ENCODE peak calls at places on chromosomes 13 and 19, in ten cellular contexts. One of them, this sample, is unnamed.
A peak's percentile ranks its signal among the peaks of the same experiment; 100 is the strongest.

GRCh38 chr13:112616586-112617381 is 28.8 kb upstream of the TUBGCP3 start:
- DNase-seq in GM12878: no peak
- DNase-seq in stomach: no peak
- DNase-seq in Panc1: peak; percentile 10
- DNase-seq in upper lobe of left lung: peak; percentile 39
- DNase-seq in HCT116: peak; percentile 55
- DNase-seq in transverse colon: no peak
- DNase-seq in prostate gland: no peak
- DNase-seq in spleen: peak; percentile 46
- DNase-seq in esophagus muscularis mucosa: peak; percentile 89
- DNase-seq in this sample: no peak

GRCh38 chr19:22545751-22546150 is 88.4 kb upstream of the ZNF492 start:
- DNase-seq in GM12878: no peak
- DNase-seq in stomach: no peak
- DNase-seq in Panc1: no peak
- DNase-seq in upper lobe of left lung: peak; percentile 30
- DNase-seq in HCT116: peak; percentile 8
- DNase-seq in transverse colon: peak; percentile 12
- DNase-seq in prostate gland: no peak
- DNase-seq in spleen: no peak
- DNase-seq in esophagus muscularis mucosa: no peak
- DNase-seq in this sample: no peak

GRCh38 chr19:38721977-38722773 is 22.1 kb downstream of the CAPN12 start:
- DNase-seq in GM12878: no peak
- DNase-seq in stomach: peak; percentile 60
- DNase-seq in Panc1: no peak
- DNase-seq in upper lobe of left lung: no peak
- DNase-seq in HCT116: no peak
- DNase-seq in transverse colon: no peak
- DNase-seq in prostate gland: no peak
- DNase-seq in spleen: no peak
- DNase-seq in esophagus muscularis mucosa: no peak
- DNase-seq in this sample: no peak

GRCh38 chr19:48553676-48554384 is 1.9 kb downstream of the SULT2B1 start:
- DNase-seq in GM12878: no peak
- DNase-seq in stomach: peak; percentile 45
- DNase-seq in Panc1: no peak
- DNase-seq in upper lobe of left lung: peak; percentile 61
- DNase-seq in HCT116: no peak
- DNase-seq in transverse colon: peak; percentile 50
- DNase-seq in prostate gland: peak; percentile 54
- DNase-seq in spleen: no peak
- DNase-seq in esophagus muscularis mucosa: no peak
- DNase-seq in this sample: no peak

GRCh38 chr13:82976499-82976898 is 905.8 kb downstream of the SLITRK1 start:
- DNase-seq in GM12878: no peak
- DNase-seq in stomach: no peak
- DNase-seq in Panc1: no peak
- DNase-seq in upper lobe of left lung: no peak
- DNase-seq in HCT116: no peak
- DNase-seq in transverse colon: no peak
- DNase-seq in prostate gland: no peak
- DNase-seq in spleen: no peak
- DNase-seq in esophagus muscularis mucosa: no peak
- DNase-seq in this sample: no peak

GRCh38 chr13:32887617-32888016 is 128.6 kb upstream of the KL start:
- DNase-seq in GM12878: no peak
- DNase-seq in stomach: no peak
- DNase-seq in Panc1: no peak
- DNase-seq in upper lobe of left lung: no peak
- DNase-seq in HCT116: no peak
- DNase-seq in transverse colon: no peak
- DNase-seq in prostate gland: no peak
- DNase-seq in spleen: no peak
- DNase-seq in esophagus muscularis mucosa: peak; percentile 21
- DNase-seq in this sample: no peak

GRCh38 chr19:8575467-8575997 is 1.7 kb downstream of the MYO1F start:
- DNase-seq in GM12878: no peak
- DNase-seq in stomach: no peak
- DNase-seq in Panc1: no peak
- DNase-seq in upper lobe of left lung: peak; percentile 56
- DNase-seq in HCT116: no peak
- DNase-seq in transverse colon: peak; percentile 38
- DNase-seq in prostate gland: no peak
- DNase-seq in spleen: no peak
- DNase-seq in esophagus muscularis mucosa: no peak
- DNase-seq in this sample: no peak

GRCh38 chr13:59774511-59774911 is 389.2 kb downstream of the DIAPH3 start:
- DNase-seq in GM12878: no peak
- DNase-seq in stomach: no peak
- DNase-seq in Panc1: no peak
- DNase-seq in upper lobe of left lung: no peak
- DNase-seq in HCT116: no peak
- DNase-seq in transverse colon: no peak
- DNase-seq in prostate gland: no peak
- DNase-seq in spleen: no peak
- DNase-seq in esophagus muscularis mucosa: no peak
- DNase-seq in this sample: no peak

GRCh38 chr19:40523322-40524047 is 53.2 kb upstream of the SHKBP1 start:
- DNase-seq in GM12878: no peak
- DNase-seq in stomach: peak; percentile 80
- DNase-seq in Panc1: no peak
- DNase-seq in upper lobe of left lung: peak; percentile 63
- DNase-seq in HCT116: peak; percentile 72
- DNase-seq in transverse colon: peak; percentile 88
- DNase-seq in prostate gland: no peak
- DNase-seq in spleen: peak; percentile 82
- DNase-seq in esophagus muscularis mucosa: no peak
- DNase-seq in this sample: no peak

GRCh38 chr13:75587679-75588078 is 38.1 kb downstream of the UCHL3 start:
- DNase-seq in GM12878: no peak
- DNase-seq in stomach: no peak
- DNase-seq in Panc1: no peak
- DNase-seq in upper lobe of left lung: no peak
- DNase-seq in HCT116: no peak
- DNase-seq in transverse colon: no peak
- DNase-seq in prostate gland: no peak
- DNase-seq in spleen: no peak
- DNase-seq in esophagus muscularis mucosa: no peak
- DNase-seq in this sample: no peak

GRCh38 chr13:38998739-38999138 is 8.1 kb upstream of the STOML3 start:
- DNase-seq in GM12878: no peak
- DNase-seq in stomach: no peak
- DNase-seq in Panc1: no peak
- DNase-seq in upper lobe of left lung: no peak
- DNase-seq in HCT116: no peak
- DNase-seq in transverse colon: no peak
- DNase-seq in prostate gland: no peak
- DNase-seq in spleen: no peak
- DNase-seq in esophagus muscularis mucosa: no peak
- DNase-seq in this sample: no peak

GRCh38 chr13:36160297-36160696 is 29.1 kb upstream of the DCLK1 start:
- DNase-seq in GM12878: no peak
- DNase-seq in stomach: no peak
- DNase-seq in Panc1: no peak
- DNase-seq in upper lobe of left lung: no peak
- DNase-seq in HCT116: no peak
- DNase-seq in transverse colon: no peak
- DNase-seq in prostate gland: no peak
- DNase-seq in spleen: no peak
- DNase-seq in esophagus muscularis mucosa: no peak
- DNase-seq in this sample: no peak

GRCh38 chr13:36157475-36157874 is 26.3 kb upstream of the DCLK1 start:
- DNase-seq in GM12878: no peak
- DNase-seq in stomach: no peak
- DNase-seq in Panc1: no peak
- DNase-seq in upper lobe of left lung: no peak
- DNase-seq in HCT116: no peak
- DNase-seq in transverse colon: no peak
- DNase-seq in prostate gland: no peak
- DNase-seq in spleen: no peak
- DNase-seq in esophagus muscularis mucosa: no peak
- DNase-seq in this sample: no peak

GRCh38 chr13:36151591-36151990 is 20.4 kb upstream of the DCLK1 start:
- DNase-seq in GM12878: no peak
- DNase-seq in stomach: no peak
- DNase-seq in Panc1: no peak
- DNase-seq in upper lobe of left lung: no peak
- DNase-seq in HCT116: no peak
- DNase-seq in transverse colon: no peak
- DNase-seq in prostate gland: no peak
- DNase-seq in spleen: no peak
- DNase-seq in esophagus muscularis mucosa: no peak
- DNase-seq in this sample: no peak

GRCh38 chr13:36158606-36159005 is 27.4 kb upstream of the DCLK1 start:
- DNase-seq in GM12878: no peak
- DNase-seq in stomach: no peak
- DNase-seq in Panc1: no peak
- DNase-seq in upper lobe of left lung: no peak
- DNase-seq in HCT116: no peak
- DNase-seq in transverse colon: no peak
- DNase-seq in prostate gland: no peak
- DNase-seq in spleen: no peak
- DNase-seq in esophagus muscularis mucosa: no peak
- DNase-seq in this sample: no peak

DNA sequence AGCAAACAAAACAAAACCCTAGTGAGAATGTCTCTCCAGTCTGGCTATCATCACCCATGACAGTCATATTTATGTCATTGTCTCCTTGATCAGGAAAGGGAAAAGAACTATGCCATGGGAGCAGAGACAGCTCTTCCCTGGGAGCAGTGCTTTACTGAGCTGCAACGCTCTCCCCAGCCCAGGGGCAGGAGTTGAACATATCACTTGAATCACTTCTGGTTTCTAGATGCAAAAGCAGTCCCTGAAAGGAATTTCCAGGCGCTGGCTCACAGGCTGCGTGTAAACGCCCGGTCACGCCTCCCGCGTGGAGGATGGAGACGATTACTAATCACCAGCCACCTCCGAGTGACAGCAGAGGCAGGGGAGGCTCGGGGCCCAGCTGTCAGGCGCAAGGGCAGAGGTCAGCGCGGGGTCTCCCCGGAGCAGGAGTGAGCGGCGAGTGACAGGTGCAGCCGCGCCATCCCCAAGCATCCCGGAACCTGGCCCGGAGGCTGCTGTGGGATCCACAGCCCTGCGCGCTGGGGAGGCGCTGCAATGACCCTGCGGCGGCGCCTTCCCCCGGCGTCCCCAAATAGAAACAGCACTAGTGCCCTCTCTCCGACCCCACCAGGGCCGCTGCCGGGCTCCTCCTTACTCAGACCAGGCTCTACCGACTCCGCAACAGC is 23.5 kb upstream of the DCLK1 start:
- DNase-seq in GM12878: no peak
- DNase-seq in stomach: no peak
- DNase-seq in Panc1: no peak
- DNase-seq in upper lobe of left lung: no peak
- DNase-seq in HCT116: no peak
- DNase-seq in transverse colon: no peak
- DNase-seq in prostate gland: no peak
- DNase-seq in spleen: no peak
- DNase-seq in esophagus muscularis mucosa: no peak
- DNase-seq in this sample: no peak
- H3K4me3 ChIP-seq in GM12878: no peak overlapping the region
- H3K4me3 ChIP-seq in stomach: peak overlapping the region; percentile 11
- H3K4me3 ChIP-seq in Panc1: no peak overlapping the region
- H3K4me3 ChIP-seq in upper lobe of left lung: no peak overlapping the region
- H3K4me3 ChIP-seq in HCT116: no peak overlapping the region
- H3K4me3 ChIP-seq in transverse colon: no peak overlapping the region
- H3K4me3 ChIP-seq in prostate gland: no peak overlapping the region
- H3K4me3 ChIP-seq in spleen: peak overlapping the region; percentile 2
- H3K4me3 ChIP-seq in esophagus muscularis mucosa: peak overlapping the region; percentile 39
- H3K4me3 ChIP-seq in this sample: peak overlapping the region; percentile 19

DNA sequence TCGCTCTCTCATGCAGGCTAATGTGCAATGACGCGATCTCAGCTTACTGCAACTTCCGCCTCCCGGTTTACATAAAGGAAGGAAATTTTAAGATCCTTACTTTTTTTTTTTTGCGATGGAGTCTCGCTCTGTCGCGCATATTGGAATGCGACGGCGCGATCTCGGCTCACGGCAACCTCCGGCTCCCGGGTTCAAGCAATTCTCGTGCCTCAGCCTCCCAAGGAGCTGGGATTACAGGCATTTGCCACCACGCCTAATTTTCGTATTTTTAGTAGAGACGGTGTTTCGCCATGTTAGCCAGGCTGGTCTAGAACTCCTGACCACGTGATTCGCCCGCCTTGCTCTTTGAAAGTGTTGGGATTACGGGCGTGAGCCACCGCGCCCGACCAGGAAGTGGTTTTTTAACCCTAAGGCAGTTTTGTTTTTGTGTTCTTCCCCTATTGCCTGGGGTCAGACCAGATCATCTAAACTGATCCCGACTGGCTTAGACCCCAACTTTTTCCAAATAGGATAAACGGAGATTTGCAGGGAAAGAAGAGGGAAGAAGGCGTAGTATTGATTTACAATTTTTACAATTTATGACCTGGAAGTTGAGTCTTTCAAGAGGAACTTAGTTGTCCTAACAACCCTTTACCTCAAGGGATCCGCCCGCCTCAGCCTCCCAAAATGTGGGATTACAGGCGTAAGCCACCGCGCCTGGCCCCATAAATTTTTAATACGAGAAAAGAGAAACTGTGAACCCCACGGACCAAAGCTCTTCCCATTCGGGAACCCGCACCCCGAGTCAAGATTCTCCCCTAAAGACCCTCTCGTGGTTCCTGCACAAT is 142.0 kb downstream of the ZNF737 start:
- DNase-seq in GM12878: no peak
- DNase-seq in stomach: peak; percentile 56
- DNase-seq in Panc1: peak; percentile 67
- DNase-seq in upper lobe of left lung: peak; percentile 73
- DNase-seq in HCT116: no peak
- DNase-seq in transverse colon: peak; percentile 44
- DNase-seq in prostate gland: peak; percentile 10
- DNase-seq in spleen: peak; percentile 78
- DNase-seq in esophagus muscularis mucosa: no peak
- DNase-seq in this sample: no peak
- TF ChIP-seq POLR2AphosphoS5 in GM12878: no peak
- TF ChIP-seq POLR2AphosphoS5 in stomach: no peak
- TF ChIP-seq POLR2AphosphoS5 in Panc1: no peak
- TF ChIP-seq POLR2AphosphoS5 in upper lobe of left lung: peak; percentile 55
- TF ChIP-seq POLR2AphosphoS5 in HCT116: no peak
- TF ChIP-seq POLR2AphosphoS5 in transverse colon: no peak
- TF ChIP-seq POLR2AphosphoS5 in prostate gland: no peak
- TF ChIP-seq POLR2AphosphoS5 in spleen: peak; percentile 62
- TF ChIP-seq POLR2AphosphoS5 in esophagus muscularis mucosa: peak; percentile 60
- TF ChIP-seq POLR2AphosphoS5 in this sample: no peak

GRCh38 chr19:56868446-56868845 is 27.9 kb upstream of the PEG3 start:
- DNase-seq in GM12878: no peak
- DNase-seq in stomach: no peak
- DNase-seq in Panc1: no peak
- DNase-seq in upper lobe of left lung: no peak
- DNase-seq in HCT116: no peak
- DNase-seq in transverse colon: no peak
- DNase-seq in prostate gland: no peak
- DNase-seq in spleen: no peak
- DNase-seq in esophagus muscularis mucosa: no peak
- DNase-seq in this sample: no peak
- H3K9me3 ChIP-seq in GM12878: no peaks in the 10 kb centered on the region
- H3K9me3 ChIP-seq in stomach: peaks cover 66% of the 10 kb centered on the region
- H3K9me3 ChIP-seq in Panc1: no peaks in the 10 kb centered on the region
- H3K9me3 ChIP-seq in upper lobe of left lung: peaks cover 25% of the 10 kb centered on the region
- H3K9me3 ChIP-seq in HCT116: peaks cover 7% of the 10 kb centered on the region
- H3K9me3 ChIP-seq in transverse colon: peaks cover 8% of the 10 kb centered on the region
- H3K9me3 ChIP-seq in prostate gland: no peaks in the 10 kb centered on the region
- H3K9me3 ChIP-seq in spleen: peaks cover 34% of the 10 kb centered on the region
- H3K9me3 ChIP-seq in esophagus muscularis mucosa: peaks cover 8% of the 10 kb centered on the region
- H3K9me3 ChIP-seq in this sample: no peaks in the 10 kb centered on the region

GRCh38 chr19:1690570-1691307 is 38.3 kb upstream of the TCF3 start:
- DNase-seq in GM12878: no peak
- DNase-seq in stomach: peak; percentile 59
- DNase-seq in Panc1: no peak
- DNase-seq in upper lobe of left lung: no peak
- DNase-seq in HCT116: no peak
- DNase-seq in transverse colon: peak; percentile 60
- DNase-seq in prostate gland: no peak
- DNase-seq in spleen: no peak
- DNase-seq in esophagus muscularis mucosa: no peak
- DNase-seq in this sample: no peak
- H3K4me3 ChIP-seq in GM12878: no peak overlapping the region
- H3K4me3 ChIP-seq in stomach: no peak overlapping the region
- H3K4me3 ChIP-seq in Panc1: peak overlapping the region; percentile 45
- H3K4me3 ChIP-seq in upper lobe of left lung: no peak overlapping the region
- H3K4me3 ChIP-seq in HCT116: no peak overlapping the region
- H3K4me3 ChIP-seq in transverse colon: no peak overlapping the region
- H3K4me3 ChIP-seq in prostate gland: no peak overlapping the region
- H3K4me3 ChIP-seq in spleen: no peak overlapping the region
- H3K4me3 ChIP-seq in esophagus muscularis mucosa: no peak overlapping the region
- H3K4me3 ChIP-seq in this sample: no peak overlapping the region